ENCODE peak calls at places on chromosomes 5 and 9, in ten cellular contexts. R is neural progenitor cell; H is RPMI8226; S is IMR-90; M is transverse colon; W is mucosa of descending colon; G is Peyer's patch; Q is stimulated activated CD4-positive, alpha-beta T cell treated with anti-CD3 and anti-CD28 coated beads, Interleukin-4, amount 100 ng/mL, for 4 hours; B is HTR-8/SVneo; D is EL. N is an unnamed sample.

GRCh38 chr5:168097852-168098251 is 193.6 kb upstream of the WWC1 start:
- DNase-seq in R (no peak), H (no peak), S (no peak), M (no peak), W (peak), G (no peak), Q (no peak), B (no peak), D (no peak), N (no peak)

GRCh38 chr9:32928145-32928763 is 73.2 kb downstream of the APTX start:
- DNase-seq in R (no peak), H (no peak), S (peak), M (peak), W (peak), G (no peak), Q (no peak), B (no peak), D (peak), N (no peak)

GRCh38 chr5:112228672-112229071 is 190.4 kb downstream of the EPB41L4A start:
- DNase-seq in R (no peak), H (peak), S (peak), M (peak), W (peak), G (peak), Q (no peak), B (peak), D (peak), N (no peak)

GRCh38 chr5:132777209-132778069 is at the start of gene SEPTIN8:
- DNase-seq in R (peak), H (peak), S (no peak), M (peak), W (peak), G (peak), Q (peak), B (no peak), D (peak), N (peak)

GRCh38 chr9:136551401-136552116 is 5.7 kb upstream of the NOTCH1 start:
- DNase-seq in R (peak), H (peak), S (peak), M (peak), W (peak), G (peak), Q (no peak), B (peak), D (peak), N (no peak)

GRCh38 chr5:115147052-115147451 is 22.7 kb downstream of the TRIM36 start:
- DNase-seq in R (no peak), H (no peak), S (no peak), M (no peak), W (no peak), G (no peak), Q (no peak), B (no peak), D (no peak), N (no peak)

GRCh38 chr5:93273176-93273575 is 307.8 kb downstream of the NR2F1-AS1 start:
- DNase-seq in R (no peak), H (no peak), S (peak), M (no peak), W (no peak), G (no peak), Q (no peak), B (no peak), D (peak), N (no peak)

GRCh38 chr9:114309096-114309495 is 13.8 kb upstream of the ORM1 start:
- DNase-seq in R (no peak), H (no peak), S (no peak), M (no peak), W (no peak), G (peak), Q (no peak), B (no peak), D (no peak), N (no peak)

GRCh38 chr9:91845839-91846238 is 104.2 kb downstream of the ROR2 start:
- DNase-seq in R (no peak), H (no peak), S (no peak), M (no peak), W (no peak), G (no peak), Q (no peak), B (no peak), D (no peak), N (no peak)

GRCh38 chr9:105415344-105415980 is 32.4 kb upstream of the FSD1L start:
- DNase-seq in R (peak), H (peak), S (peak), M (peak), W (peak), G (peak), Q (peak), B (peak), D (peak), N (peak)

GRCh38 chr9:96021616-96022444 is 146.3 kb downstream of the ERCC6L2 start:
- DNase-seq in R (peak), H (no peak), S (no peak), M (no peak), W (no peak), G (no peak), Q (no peak), B (no peak), D (no peak), N (peak)

GRCh38 chr5:24539625-24540024 is 105.2 kb downstream of the CDH10 start:
- DNase-seq in R (no peak), H (peak), S (no peak), M (no peak), W (peak), G (no peak), Q (no peak), B (no peak), D (no peak), N (no peak)

GRCh38 chr5:56640763-56641406 is 174.5 kb upstream of the MAP3K1 start:
- DNase-seq in R (no peak), H (peak), S (no peak), M (peak), W (peak), G (peak), Q (no peak), B (no peak), D (no peak), N (no peak)

GRCh38 chr9:95027914-95028854 is 289.3 kb downstream of the FANCC start:
- DNase-seq in R (no peak), H (no peak), S (no peak), M (no peak), W (no peak), G (no peak), Q (no peak), B (no peak), D (no peak), N (no peak)

GRCh38 chr5:34854459-34855174 is 15.7 kb downstream of the TTC23L start:
- DNase-seq in R (peak), H (no peak), S (no peak), M (no peak), W (no peak), G (no peak), Q (no peak), B (no peak), D (no peak), N (no peak)

GRCh38 chr5:161096006-161096405 is 244.0 kb upstream of the ATP10B start:
- DNase-seq in R (no peak), H (no peak), S (no peak), M (no peak), W (no peak), G (no peak), Q (no peak), B (no peak), D (no peak), N (no peak)

GRCh38 chr5:169347786-169348185 is 46.8 kb upstream of the SLIT3 start:
- DNase-seq in R (no peak), H (no peak), S (no peak), M (no peak), W (no peak), G (no peak), Q (no peak), B (no peak), D (no peak), N (no peak)

GRCh38 chr5:98679963-98680362 is 93.5 kb upstream of the RGMB start:
- DNase-seq in R (no peak), H (no peak), S (peak), M (no peak), W (no peak), G (no peak), Q (no peak), B (no peak), D (no peak), N (no peak)

GRCh38 chr5:151213803-151214613 is 9.9 kb downstream of the CCDC69 start:
- DNase-seq in R (no peak), H (peak), S (no peak), M (peak), W (peak), G (peak), Q (peak), B (peak), D (peak), N (peak)

N was measured in hypothalamus.